ENCODE peak calls at places on chromosomes 16 and 17, in seven cellular contexts. N is tibial artery, M is hepatocyte, R is AG10803, B is fibroblast of pulmonary artery, U is cardiac muscle cell, C is HFF-Myc. W is an unnamed sample.

GRCh38 chr17:67067571-67068517 is 23.5 kb downstream of the CACNG1 start:
- DNase-seq in N (no peak), U (no peak), M (no peak), C (no peak), B (no peak), R (no peak), W (no peak)

GRCh38 chr16:8675183-8676159 is 1.1 kb downstream of the ABAT start:
- DNase-seq in R (no peak), N (no peak), M (peak), U (no peak), C (no peak), B (no peak), W (no peak)

GRCh38 chr17:17890773-17891759 is 54.3 kb upstream of the SREBF1 start:
- DNase-seq in C (no peak), U (peak), B (peak), M (peak), N (no peak), R (peak), W (peak)

GRCh38 chr17:36198831-36199465 is 2.4 kb upstream of the CCL3L1 start:
- DNase-seq in B (no peak), M (peak), U (no peak), N (no peak), C (no peak), R (no peak), W (no peak)

GRCh38 chr17:19492140-19492539 is 41.5 kb upstream of the SLC47A1 start:
- DNase-seq in R (no peak), M (no peak), C (no peak), N (no peak), U (no peak), B (no peak), W (no peak)

GRCh38 chr17:2207815-2208515 is 95.6 kb downstream of the SMG6 start:
- DNase-seq in M (no peak), N (no peak), R (no peak), U (peak), C (no peak), B (no peak), W (no peak)

GRCh38 chr16:85750021-85750826 is 672 bp downstream of the C16orf74 start:
- DNase-seq in M (peak), R (peak), N (no peak), U (peak), C (no peak), B (peak), W (no peak)

GRCh38 chr16:19131809-19132777 is 18.3 kb downstream of the ITPRIPL2 start:
- DNase-seq in R (no peak), B (peak), U (no peak), C (no peak), N (no peak), M (no peak), W (no peak)

GRCh38 chr16:89027281-89027680 is 50.3 kb upstream of the CBFA2T3 start:
- DNase-seq in R (no peak), U (no peak), B (no peak), N (no peak), C (no peak), M (no peak), W (no peak)

GRCh38 chr17:36598951-36599401 is 2.4 kb upstream of the MRM1 start:
- DNase-seq in R (no peak), B (no peak), U (no peak), M (peak), C (no peak), N (no peak), W (no peak)

GRCh38 chr17:72519598-72519936 is 398.7 kb downstream of the SOX9 start:
- DNase-seq in B (no peak), N (no peak), C (no peak), U (no peak), R (no peak), M (no peak), W (no peak)

GRCh38 chr17:76515291-76515949 is 14.2 kb upstream of the RHBDF2 start:
- DNase-seq in U (no peak), N (peak), R (peak), M (no peak), C (no peak), B (peak), W (no peak)

DNA sequence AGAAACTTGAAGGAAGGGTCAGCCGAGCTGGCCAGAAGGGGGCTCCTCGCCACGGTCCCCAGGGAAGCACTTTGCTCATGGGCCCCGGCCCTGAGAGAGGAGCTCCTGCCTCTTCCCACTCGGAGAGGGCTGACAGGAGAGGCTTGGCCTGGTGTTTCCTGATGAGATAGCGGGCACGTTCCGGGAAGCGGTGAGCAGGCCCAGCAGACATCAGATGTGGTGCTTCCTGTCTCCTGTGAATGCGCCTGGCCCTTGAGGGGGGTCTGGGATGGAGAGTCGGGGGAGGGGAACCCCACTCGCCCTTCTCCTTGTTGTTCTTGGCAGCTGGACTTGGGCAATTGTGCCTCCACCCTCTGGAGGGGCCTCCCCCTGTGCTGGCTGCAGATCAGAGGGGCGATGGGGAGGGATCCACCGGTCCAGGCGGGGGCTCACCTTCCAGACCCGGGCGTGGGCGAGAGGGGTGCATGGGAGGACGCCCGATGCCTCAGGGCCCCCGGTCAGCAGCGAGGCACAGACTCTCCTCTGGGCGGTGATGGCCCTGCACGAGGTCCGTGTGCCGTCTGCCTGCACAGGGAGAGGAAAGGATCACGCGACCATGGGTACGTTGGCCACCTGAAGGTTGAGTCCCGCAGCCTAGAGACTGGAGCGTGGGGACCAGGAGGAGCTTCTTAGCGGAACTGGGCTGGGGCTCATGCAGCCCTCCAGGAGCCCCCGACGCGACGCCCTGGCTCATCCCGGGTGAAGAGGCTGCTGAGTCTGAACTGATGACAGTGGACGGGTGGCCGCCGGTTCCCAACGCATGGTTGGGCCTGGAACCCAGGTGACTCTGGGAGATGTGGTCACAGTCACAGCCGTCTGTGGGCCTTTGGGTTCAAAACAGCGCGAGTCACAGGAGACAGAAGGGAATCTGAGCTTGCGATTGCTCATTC is 25.4 kb downstream of the METRNL start:
- DNase-seq in B (peak), U (no peak), N (no peak), R (no peak), M (no peak), C (no peak), W (no peak)
- TF ChIP-seq CTCF in B (no peak), U (peak), N (no peak), R (no peak), M (no peak), C (no peak), W (no peak)

GRCh38 chr16:57537194-57537505 is 779 bp upstream of the CCDC102A start:
- DNase-seq in M (no peak), C (no peak), U (no peak), N (no peak), B (no peak), R (no peak), W (no peak)

GRCh38 chr16:57536306-57537193 is at the start of gene CCDC102A:
- DNase-seq in B (no peak), R (peak), N (no peak), M (peak), C (no peak), U (peak), W (no peak)

GRCh38 chr16:57534881-57535658 is 1.3 kb downstream of the CCDC102A start:
- DNase-seq in R (no peak), N (no peak), B (no peak), M (no peak), U (no peak), C (no peak), W (no peak)

GRCh38 chr16:57534337-57534880 is 2.0 kb downstream of the CCDC102A start:
- DNase-seq in R (no peak), B (no peak), N (no peak), M (no peak), U (no peak), C (no peak), W (no peak)

DNA sequence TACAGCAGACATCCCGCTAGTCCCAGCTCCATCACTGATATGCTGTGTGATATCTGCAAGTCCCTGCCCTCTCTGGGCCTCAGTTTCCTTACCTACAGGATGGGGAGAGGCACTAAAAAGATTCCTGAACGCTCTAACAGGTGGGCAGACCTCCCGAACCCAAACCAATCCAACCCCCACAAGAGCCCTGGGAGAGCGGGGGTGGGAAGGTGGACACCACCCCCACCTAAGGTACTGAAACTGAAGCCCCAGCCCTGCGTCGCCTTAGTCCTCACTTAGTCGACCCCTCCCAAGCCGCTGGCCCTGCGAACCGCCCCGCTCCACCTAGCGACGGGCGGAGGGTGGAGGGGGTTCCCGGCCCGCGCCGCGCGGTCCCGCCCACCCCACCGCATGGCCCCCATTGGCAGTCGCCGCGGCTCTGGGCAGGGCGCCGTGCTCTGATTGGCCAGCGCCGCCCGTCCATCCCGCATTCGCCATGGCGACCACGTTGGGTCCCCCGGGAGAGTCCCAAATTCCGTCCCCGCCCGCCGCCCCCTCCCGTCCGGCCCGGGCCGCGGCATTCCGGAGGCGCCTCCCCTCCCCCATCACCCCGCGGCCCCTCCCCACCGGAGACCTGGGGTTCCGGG is 578 bp downstream of the CCDC102A start:
- DNase-seq in U (peak), C (peak), B (peak), R (peak), N (peak), M (peak), W (peak)
- TF ChIP-seq CTCF in U (peak), C (peak), B (no peak), R (peak), N (peak), M (no peak), W (peak)

GRCh38 chr17:81918762-81919545 is 978 bp upstream of the SIRT7 start:
- DNase-seq in U (no peak), B (no peak), M (no peak), R (no peak), C (no peak), N (no peak), W (peak)
- TF ChIP-seq CTCF in U (no peak), B (no peak), M (no peak), R (no peak), C (no peak), N (no peak), W (no peak)

DNA sequence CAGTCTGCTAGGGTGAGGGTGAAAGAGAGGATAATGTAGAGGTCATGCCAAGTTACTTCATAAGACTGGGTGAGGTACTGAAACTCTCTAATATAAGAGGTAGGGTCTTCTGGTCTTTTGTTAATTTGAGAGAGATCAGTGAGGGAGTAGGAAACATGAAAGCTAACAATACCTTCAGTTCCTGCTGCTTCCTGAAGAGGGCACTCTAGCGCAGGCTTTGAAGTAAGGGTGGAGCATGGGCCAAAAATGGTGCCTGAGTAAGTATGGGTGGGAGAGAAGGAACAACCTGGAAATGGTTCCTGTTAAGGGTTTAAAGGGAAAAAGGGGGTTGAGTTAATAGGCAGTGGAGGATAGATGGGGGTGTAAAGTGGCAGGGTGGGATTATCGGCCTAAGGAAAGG is 2449.5 kb downstream of the TP53TG3F start:
- DNase-seq in N (no peak), R (no peak), U (no peak), B (no peak), C (no peak), M (no peak), W (no peak)
- TF ChIP-seq CTCF in N (no peak), R (no peak), U (no peak), B (no peak), C (peak), M (no peak), W (no peak)

GRCh38 chr17:57110152-57110542 is 25.1 kb downstream of the AKAP1 start:
- DNase-seq in C (no peak), U (no peak), B (no peak), N (peak), R (no peak), M (no peak), W (no peak)

GRCh38 chr17:57111386-57111785 is 26.3 kb downstream of the AKAP1 start:
- DNase-seq in N (no peak), U (no peak), B (no peak), C (no peak), R (no peak), M (no peak), W (no peak)

GRCh38 chr17:57110579-57111367 is 25.7 kb downstream of the AKAP1 start:
- DNase-seq in C (no peak), B (no peak), U (no peak), M (no peak), N (no peak), R (no peak), W (no peak)

GRCh38 chr17:57108656-57109392 is 23.8 kb downstream of the AKAP1 start:
- DNase-seq in B (no peak), M (no peak), R (no peak), N (peak), U (no peak), C (no peak), W (no peak)

GRCh38 chr17:57109393-57110151 is 24.5 kb downstream of the AKAP1 start:
- DNase-seq in R (no peak), M (no peak), B (peak), U (peak), N (no peak), C (no peak), W (no peak)
- TF ChIP-seq CTCF in R (no peak), M (peak), B (peak), U (peak), N (peak), C (peak), W (no peak)

GRCh38 chr17:40402668-40403067 is 15.0 kb downstream of the TOP2A start:
- DNase-seq in C (no peak), R (no peak), M (no peak), B (no peak), U (no peak), N (no peak), W (no peak)
- TF ChIP-seq CTCF in C (no peak), R (peak), M (no peak), B (no peak), U (no peak), N (no peak), W (no peak)

GRCh38 chr17:56624315-56624714 is 30.8 kb downstream of the NOG start:
- DNase-seq in B (no peak), U (peak), C (no peak), R (peak), N (no peak), M (no peak), W (no peak)

GRCh38 chr17:56624947-56625346 is 31.4 kb downstream of the NOG start:
- DNase-seq in R (no peak), C (no peak), U (peak), B (no peak), M (no peak), N (no peak), W (no peak)

GRCh38 chr17:56630202-56630601 is 36.7 kb downstream of the NOG start:
- DNase-seq in N (no peak), R (no peak), M (no peak), C (no peak), U (no peak), B (no peak), W (no peak)

GRCh38 chr17:56633681-56634080 is 40.2 kb downstream of the NOG start:
- DNase-seq in U (no peak), C (no peak), N (no peak), M (no peak), R (no peak), B (no peak), W (no peak)

GRCh38 chr17:56629450-56630187 is 36.1 kb downstream of the NOG start:
- DNase-seq in R (peak), M (peak), U (peak), C (peak), N (no peak), B (peak), W (peak)
- TF ChIP-seq CTCF in R (peak), M (peak), U (peak), C (peak), N (no peak), B (peak), W (peak)